ENCODE peak calls at places on chromosomes 2 and 18, in nine cellular contexts. R is choroid plexus epithelial cell, U is activated T-helper 1 cell treated with Interleukin-2 at 50 U/mL for 16 hours, C is nucleus accumbens, P is iPS-NIHi11, O is hypothalamus, V is tibial artery, X is tibial nerve, D is NCI-H1105. S is an unnamed sample.

GRCh38 chr18:73462092-73462491 is 594.3 kb upstream of the NETO1 start:
- DNase-seq in R (peak), U (no peak), C (no peak), P (no peak), O (no peak), V (no peak), X (no peak), D (no peak), S (no peak)

GRCh38 chr2:25497862-25498407 is 156.2 kb upstream of the DNMT3A start:
- DNase-seq in R (no peak), U (no peak), C (no peak), P (no peak), O (no peak), V (no peak), X (no peak), D (no peak), S (no peak)

GRCh38 chr2:157875720-157876065 is 437 bp downstream of the ACVR1 start:
- DNase-seq in R (peak), U (peak), C (no peak), P (peak), O (no peak), V (no peak), X (peak), D (no peak), S (peak)

GRCh38 chr2:204187513-204188088 is 251.0 kb downstream of the ICOS start:
- DNase-seq in R (no peak), U (no peak), C (no peak), P (no peak), O (no peak), V (no peak), X (no peak), D (no peak), S (no peak)

GRCh38 chr2:100278986-100279385 is 43.3 kb downstream of the LONRF2 start:
- DNase-seq in R (no peak), U (no peak), C (no peak), P (no peak), O (no peak), V (no peak), X (no peak), D (no peak), S (no peak)

GRCh38 chr2:66853585-66853984 is 418.7 kb downstream of the MEIS1 start:
- DNase-seq in R (no peak), U (no peak), C (no peak), P (no peak), O (no peak), V (no peak), X (no peak), D (no peak), S (no peak)

GRCh38 chr2:133422946-133423345 is 145.3 kb downstream of the NCKAP5 start:
- DNase-seq in R (peak), U (no peak), C (no peak), P (no peak), O (no peak), V (no peak), X (no peak), D (no peak), S (no peak)

GRCh38 chr2:86274265-86274917 is 63.0 kb downstream of the REEP1 start:
- DNase-seq in R (peak), U (no peak), C (no peak), P (no peak), O (no peak), V (no peak), X (no peak), D (no peak), S (no peak)

GRCh38 chr2:202933139-202933510 is 21.1 kb downstream of the CARF start:
- DNase-seq in R (no peak), U (no peak), C (no peak), P (no peak), O (no peak), V (no peak), X (no peak), D (no peak), S (no peak)

GRCh38 chr18:57624988-57625387 is 3.4 kb upstream of the NARS1 start:
- DNase-seq in R (no peak), U (no peak), C (no peak), P (no peak), O (no peak), V (no peak), X (no peak), D (no peak), S (no peak)

GRCh38 chr18:43001821-43002220 is 113.7 kb downstream of the RIT2 start:
- DNase-seq in R (peak), U (no peak), C (no peak), P (no peak), O (no peak), V (no peak), X (no peak), D (no peak), S (no peak)

GRCh38 chr2:221572180-221572820 is at the start of gene EPHA4:
- DNase-seq in R (peak), U (peak), C (peak), P (peak), O (peak), V (peak), X (peak), D (peak), S (peak)

GRCh38 chr2:68931799-68932198 is 20.9 kb downstream of the GKN2 start:
- DNase-seq in R (peak), U (no peak), C (no peak), P (no peak), O (no peak), V (no peak), X (no peak), D (no peak), S (no peak)

GRCh38 chr2:159399716-159400525 is 113.4 kb upstream of the WDSUB1 start:
- DNase-seq in R (peak), U (no peak), C (no peak), P (no peak), O (no peak), V (no peak), X (no peak), D (no peak), S (no peak)